ENCODE peak calls at places on chromosomes 16 and 17, in four cellular contexts. Y, Q, H and K are unnamed samples.

GRCh38 chr17:56142325-56142724 is 10.9 kb upstream of the ANKFN1 start:
- DNase-seq in Y (no peak), Q (no peak), H (no peak), K (no peak)

GRCh38 chr17:49452173-49452572 is 37.5 kb upstream of the PHB1 start:
- DNase-seq in Y (peak), Q (no peak), H (no peak), K (no peak)

GRCh38 chr16:87206646-87207451 is 110.3 kb downstream of the C16orf95 start:
- DNase-seq in Y (no peak), Q (no peak), H (no peak), K (no peak)

GRCh38 chr16:11896776-11897175 is 19.0 kb downstream of the GSPT1 start:
- DNase-seq in Y (no peak), Q (no peak), H (no peak), K (no peak)

GRCh38 chr17:10099051-10099571 is 99.3 kb downstream of the GAS7 start:
- DNase-seq in Y (no peak), Q (no peak), H (no peak), K (no peak)

GRCh38 chr16:85615014-85615851 is 2.1 kb downstream of the GSE1 start:
- DNase-seq in Y (peak), Q (no peak), H (no peak), K (peak)

GRCh38 chr16:22754577-22754976 is 59.4 kb upstream of the HS3ST2 start:
- DNase-seq in Y (no peak), Q (no peak), H (no peak), K (no peak)

GRCh38 chr16:57590654-57591085 is 37.8 kb upstream of the ADGRG1 start:
- DNase-seq in Y (no peak), Q (no peak), H (no peak), K (peak)

GRCh38 chr16:3089717-3090592 is 9.1 kb downstream of the ZSCAN10 start:
- DNase-seq in Y (no peak), Q (no peak), H (peak), K (no peak)

GRCh38 chr17:37750768-37751466 is 6.1 kb upstream of the HNF1B start:
- DNase-seq in Y (no peak), Q (no peak), H (no peak), K (no peak)

GRCh38 chr16:12027091-12027490 is 50.6 kb downstream of the SNX29 start:
- DNase-seq in Y (no peak), Q (no peak), H (peak), K (no peak)

DNA sequence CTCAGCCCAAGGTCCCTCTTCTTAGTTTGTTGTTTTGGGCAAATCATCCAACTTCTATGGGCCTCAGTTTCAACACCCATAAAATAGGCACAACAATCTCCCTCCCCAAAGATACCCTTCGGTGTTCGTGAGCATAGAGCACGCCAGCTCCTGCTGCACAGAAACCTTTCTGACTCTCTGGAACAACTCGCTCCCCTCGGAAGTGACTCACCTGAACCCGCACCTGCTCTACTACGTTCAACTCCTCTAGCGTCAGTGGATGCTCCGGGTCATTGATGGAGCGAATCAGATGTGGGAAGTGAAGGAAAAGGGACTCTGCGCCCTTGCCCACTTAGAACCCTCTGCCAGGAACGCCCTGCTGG is 445 bp downstream of the CIAO2B start:
- DNase-seq in Y (no peak), Q (no peak), H (no peak), K (no peak)
- TF ChIP-seq NFIC in Y (no peak), Q (no peak), H (no peak), K (no peak)

DNA sequence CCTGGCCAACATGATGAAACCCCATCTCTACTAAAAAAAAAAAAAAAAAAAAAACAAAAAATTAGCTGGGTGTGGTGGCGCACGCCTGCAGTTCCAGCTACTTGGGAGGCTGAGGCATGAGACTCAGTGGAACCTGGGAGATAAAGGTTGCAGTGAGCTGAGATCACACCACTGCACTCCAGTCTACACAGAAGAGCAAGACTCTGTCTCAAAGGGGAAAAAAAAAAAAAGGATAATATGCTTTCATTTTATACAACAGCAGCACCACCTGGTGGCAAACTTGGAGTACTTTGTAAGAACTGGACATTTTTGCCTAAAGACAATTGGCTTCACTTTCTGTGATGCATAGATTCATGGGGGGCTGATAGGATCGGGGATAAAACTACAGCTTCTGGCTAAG is 8.5 kb downstream of the CHTF8 start:
- DNase-seq in Y (peak), Q (no peak), H (peak), K (peak)
- TF ChIP-seq NFIC in Y (no peak), Q (no peak), H (no peak), K (no peak)

GRCh38 chr17:7403043-7403901 is 625 bp downstream of the TMEM256 start:
- DNase-seq in Y (peak), Q (no peak), H (peak), K (peak)
- TF ChIP-seq NFIC in Y (no peak), Q (no peak), H (no peak), K (no peak)

GRCh38 chr16:709651-710499 is 4.3 kb upstream of the FBXL16 start:
- DNase-seq in Y (peak), Q (no peak), H (peak), K (no peak)
- TF ChIP-seq NFIC in Y (no peak), Q (no peak), H (no peak), K (no peak)

GRCh38 chr17:81035389-81036127 is 607 bp downstream of the BAIAP2 start:
- DNase-seq in Y (peak), Q (no peak), H (no peak), K (no peak)

GRCh38 chr17:81037026-81037782 is 2.3 kb downstream of the BAIAP2 start:
- DNase-seq in Y (no peak), Q (no peak), H (no peak), K (peak)

GRCh38 chr17:81037783-81038733 is 3.1 kb downstream of the BAIAP2 start:
- DNase-seq in Y (no peak), Q (no peak), H (no peak), K (no peak)

GRCh38 chr17:81034779-81035388 is at the start of gene BAIAP2:
- DNase-seq in Y (peak), Q (peak), H (peak), K (peak)

DNA sequence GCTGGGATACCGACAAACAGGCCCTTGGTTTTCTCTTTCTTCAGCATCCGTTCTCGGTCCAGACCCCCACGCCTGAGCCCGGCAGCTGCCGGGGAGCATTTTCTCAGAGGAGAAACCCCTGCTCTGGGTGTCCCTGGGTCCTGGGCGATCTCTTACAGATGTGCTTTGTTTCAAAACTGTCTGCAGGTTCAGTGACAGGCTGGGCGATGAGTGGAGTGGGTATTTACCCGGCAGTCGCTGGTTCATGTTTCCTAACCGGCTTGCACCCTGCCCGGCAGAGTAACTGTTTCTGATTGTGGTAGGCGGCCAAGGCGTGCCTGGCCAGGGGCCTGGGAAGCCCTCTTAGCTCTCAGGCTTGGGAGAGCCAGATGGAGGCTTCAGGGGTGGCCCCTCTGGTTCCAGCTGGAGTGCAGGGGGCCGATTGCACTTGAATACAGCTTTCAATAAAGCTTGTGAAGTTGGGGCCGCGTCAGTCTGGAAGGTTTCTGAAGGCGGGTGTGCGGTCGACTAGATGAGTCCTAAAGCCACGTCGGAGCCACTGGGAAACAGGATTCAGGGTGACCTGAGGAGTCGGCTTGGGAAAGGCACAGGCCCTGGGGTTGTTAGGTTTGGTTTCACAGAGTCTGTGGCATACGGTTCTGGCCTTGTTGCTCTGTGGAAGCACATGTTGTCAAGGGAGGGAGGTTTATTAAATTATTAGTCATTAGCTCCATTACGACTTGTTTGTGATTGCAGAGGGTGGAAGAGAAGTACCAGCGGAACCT is 1.4 kb downstream of the BAIAP2 start:
- DNase-seq in Y (no peak), Q (no peak), H (no peak), K (no peak)
- TF ChIP-seq NFIC in Y (no peak), Q (no peak), H (no peak), K (no peak)

GRCh38 chr17:4219241-4219640 is 44.5 kb downstream of the ANKFY1 start:
- DNase-seq in Y (no peak), Q (no peak), H (no peak), K (no peak)
- TF ChIP-seq NFIC in Y (no peak), Q (no peak), H (no peak), K (no peak)

GRCh38 chr16:48433116-48433848 is 48.1 kb upstream of the SIAH1 start:
- DNase-seq in Y (no peak), Q (no peak), H (no peak), K (no peak)
- TF ChIP-seq NFIC in Y (no peak), Q (no peak), H (no peak), K (no peak)